ENCODE peak calls at places on chromosome 9, in five cellular contexts. N is H9, Z is mesenchymal stem cell, W is H1, E is trophoblast cell. X is an unnamed sample.

GRCh38 chr9:108333406-108334031 is 522.3 kb downstream of the ACTL7B start:
- DNase-seq in N (no peak), Z (no peak), W (no peak), E (no peak), X (no peak)

GRCh38 chr9:88429595-88430430 is 41.6 kb downstream of the SPIN1 start:
- DNase-seq in N (no peak), Z (peak), W (no peak), E (no peak), X (no peak)

GRCh38 chr9:89892053-89892419 is 287.2 kb downstream of the GADD45G start:
- DNase-seq in N (no peak), Z (no peak), W (no peak), E (no peak), X (no peak)

GRCh38 chr9:117411547-117411946 is 3.3 kb downstream of the ASTN2 start:
- DNase-seq in N (peak), Z (peak), W (peak), E (peak), X (peak)

GRCh38 chr9:27433599-27434325 is 90.3 kb upstream of the IFNK start:
- DNase-seq in N (no peak), Z (no peak), W (no peak), E (no peak), X (no peak)

GRCh38 chr9:125906893-125907292 is 159.7 kb downstream of the PBX3 start:
- DNase-seq in N (no peak), Z (no peak), W (no peak), E (no peak), X (no peak)

GRCh38 chr9:84419203-84419602 is 78.6 kb upstream of the SLC28A3 start:
- DNase-seq in N (no peak), Z (peak), W (no peak), E (no peak), X (no peak)

GRCh38 chr9:15306068-15306756 is 804 bp downstream of the TTC39B start:
- DNase-seq in N (peak), Z (peak), W (peak), E (peak), X (peak)

DNA sequence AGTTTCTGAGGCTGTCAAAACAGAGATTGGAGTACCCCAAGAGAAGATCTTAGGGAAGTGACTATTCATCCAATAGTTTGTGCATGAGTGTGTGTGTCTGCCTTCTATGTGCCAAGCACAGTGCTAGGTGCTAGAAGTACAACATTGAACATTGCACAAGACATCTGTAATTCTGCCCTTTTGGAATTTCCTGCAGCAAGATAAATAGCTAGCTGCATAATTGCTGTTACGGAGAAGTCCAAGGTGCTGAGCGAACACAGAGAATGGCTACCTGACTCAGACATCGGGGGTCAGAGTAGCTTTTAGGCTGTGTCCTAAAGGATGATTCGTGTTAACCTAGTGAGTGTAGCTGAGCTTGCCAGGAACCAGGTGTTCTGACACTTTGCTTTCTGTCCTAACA is 44.8 kb downstream of the PAPPA start:
- DNase-seq in N (no peak), Z (peak), W (no peak), E (no peak), X (no peak)
- H2BK12ac ChIP-seq in N (no peak), Z (no peak), W (no peak), E (no peak), X (no peak)

GRCh38 chr9:739362-739761 is 102.1 kb upstream of the DMRT1 start:
- DNase-seq in N (no peak), Z (peak), W (no peak), E (no peak), X (no peak)

GRCh38 chr9:734831-735511 is 106.5 kb upstream of the DMRT1 start:
- DNase-seq in N (no peak), Z (peak), W (no peak), E (peak), X (no peak)

GRCh38 chr9:742104-742503 is 99.4 kb upstream of the DMRT1 start:
- DNase-seq in N (no peak), Z (no peak), W (no peak), E (peak), X (no peak)

GRCh38 chr9:737400-738120 is 103.9 kb upstream of the DMRT1 start:
- DNase-seq in N (no peak), Z (no peak), W (no peak), E (no peak), X (no peak)

GRCh38 chr9:738209-738915 is 103.1 kb upstream of the DMRT1 start:
- DNase-seq in N (no peak), Z (peak), W (no peak), E (peak), X (no peak)
- H2BK120ac ChIP-seq in N (no peak), Z (peak), W (no peak), E (no peak), X (no peak)

GRCh38 chr9:131056781-131057506 is 39.4 kb upstream of the AIF1L start:
- DNase-seq in N (no peak), Z (no peak), W (no peak), E (no peak), X (no peak)

GRCh38 chr9:131049829-131050715 is 41.1 kb downstream of the LAMC3 start:
- DNase-seq in N (no peak), Z (no peak), W (no peak), E (no peak), X (no peak)

GRCh38 chr9:131050831-131051230 is 41.9 kb downstream of the LAMC3 start:
- DNase-seq in N (no peak), Z (no peak), W (no peak), E (no peak), X (no peak)

GRCh38 chr9:131051592-131052517 is 42.9 kb downstream of the LAMC3 start:
- DNase-seq in N (no peak), Z (no peak), W (no peak), E (no peak), X (no peak)

GRCh38 chr9:131053896-131054295 is 42.4 kb upstream of the AIF1L start:
- DNase-seq in N (no peak), Z (no peak), W (no peak), E (no peak), X (no peak)
- H3K14ac ChIP-seq in N (no peak), Z (no peak), W (no peak), E (no peak), X (no peak)

GRCh38 chr9:17636359-17636758 is 57.5 kb downstream of the SH3GL2 start:
- DNase-seq in N (no peak), Z (no peak), W (no peak), E (no peak), X (no peak)
- H2BK12ac ChIP-seq in N (no peak), Z (no peak), W (no peak), E (no peak), X (no peak)

GRCh38 chr9:74771672-74772071 is 116.0 kb downstream of the TRPM6 start:
- DNase-seq in N (no peak), Z (no peak), W (no peak), E (no peak), X (no peak)
- H2BK120ac ChIP-seq in N (no peak), Z (no peak), W (no peak), E (no peak), X (no peak)